ENCODE peak calls at places on chromosome 7, in seven cellular contexts. V is mammary epithelial cell; J is AG04450; B is small intestine; U is CD8-positive, alpha-beta T cell; Y is neural progenitor cell; L is IMR-90. E is an unnamed sample.

GRCh38 chr7:266851-267840 is 22.8 kb upstream of the FOXL3 start:
- DNase-seq in Y (peak), V (peak), U (no peak), L (no peak), B (no peak), J (no peak), E (peak)

GRCh38 chr7:2084331-2084730 is 148.4 kb downstream of the MAD1L1 start:
- DNase-seq in L (no peak), B (no peak), J (no peak), U (peak), Y (no peak), V (no peak), E (no peak)

GRCh38 chr7:130263130-130263529 is 3.5 kb upstream of the CPA2 start:
- DNase-seq in Y (peak), B (no peak), V (no peak), J (no peak), L (no peak), U (no peak), E (no peak)

GRCh38 chr7:80151274-80151665 is 16.6 kb downstream of the GNAI1 start:
- DNase-seq in U (no peak), J (no peak), Y (no peak), V (peak), B (no peak), L (peak), E (no peak)

GRCh38 chr7:81111781-81112540 is 193.1 kb upstream of the SEMA3C start:
- DNase-seq in L (peak), Y (no peak), U (no peak), B (no peak), V (no peak), J (peak), E (no peak)

GRCh38 chr7:43784030-43785001 is 25.8 kb downstream of the BLVRA start:
- DNase-seq in B (no peak), U (no peak), V (no peak), Y (no peak), L (peak), J (no peak), E (no peak)

GRCh38 chr7:105353752-105354328 is 34.9 kb downstream of the SRPK2 start:
- DNase-seq in Y (no peak), V (no peak), U (peak), J (no peak), L (no peak), B (peak), E (no peak)

GRCh38 chr7:118573065-118573464 is 348.6 kb downstream of the ANKRD7 start:
- DNase-seq in L (no peak), Y (no peak), V (peak), B (no peak), U (no peak), J (no peak), E (no peak)

GRCh38 chr7:34417781-34418180 is 240.2 kb upstream of the NPSR1 start:
- DNase-seq in L (no peak), Y (no peak), B (no peak), V (no peak), U (no peak), J (no peak), E (no peak)

GRCh38 chr7:798921-799470 is 33.3 kb upstream of the SUN1 start:
- DNase-seq in Y (no peak), U (no peak), B (no peak), V (no peak), L (no peak), J (no peak), E (no peak)

GRCh38 chr7:22357311-22358175 is 589 bp upstream of the RAPGEF5 start:
- DNase-seq in Y (peak), V (peak), J (no peak), L (peak), B (peak), U (no peak), E (peak)

GRCh38 chr7:45584261-45585210 is 10.4 kb downstream of the ADCY1 start:
- DNase-seq in U (no peak), Y (no peak), L (no peak), V (no peak), B (no peak), J (no peak), E (peak)

GRCh38 chr7:99478464-99479440 is 6.1 kb downstream of the ZNF789 start:
- DNase-seq in L (no peak), U (no peak), J (no peak), B (no peak), Y (no peak), V (no peak), E (no peak)

GRCh38 chr7:45601816-45602540 is 27.8 kb downstream of the ADCY1 start:
- DNase-seq in Y (no peak), J (no peak), V (no peak), U (no peak), B (no peak), L (no peak), E (peak)

DNA sequence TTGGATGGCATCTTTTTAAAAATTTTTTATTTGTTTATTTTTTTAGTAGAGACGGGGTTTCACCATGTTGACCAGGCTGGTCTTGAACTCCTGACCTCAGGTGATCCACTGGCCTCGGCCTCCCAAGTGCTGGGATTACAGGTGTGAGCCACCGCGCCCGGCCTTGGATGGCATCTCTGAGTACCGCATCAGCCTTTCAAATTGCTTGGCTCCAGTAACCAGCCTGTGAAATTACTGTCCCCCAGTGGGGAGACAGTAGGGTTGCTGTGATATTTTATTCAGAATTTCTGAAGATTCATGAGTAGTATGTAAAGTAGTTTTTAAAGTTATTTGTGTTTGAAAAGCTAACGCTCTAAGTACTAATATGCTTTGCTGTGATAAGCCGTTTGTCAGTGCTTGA is 1.2 kb downstream of the NUB1 start:
- DNase-seq in L (no peak), B (no peak), U (no peak), V (peak), Y (no peak), J (no peak), E (no peak)
- H3K4me3 ChIP-seq in L (peak), B (no peak), U (peak), V (peak), Y (peak), J (peak), E (peak)

GRCh38 chr7:94179466-94179865 is 175.3 kb upstream of the BET1 start:
- DNase-seq in L (no peak), Y (no peak), B (no peak), J (no peak), U (no peak), V (no peak), E (no peak)

GRCh38 chr7:94182721-94183120 is 178.6 kb upstream of the BET1 start:
- DNase-seq in U (no peak), J (no peak), V (no peak), B (no peak), Y (no peak), L (no peak), E (no peak)

GRCh38 chr7:94183289-94183749 is 179.2 kb upstream of the BET1 start:
- DNase-seq in V (peak), L (peak), Y (peak), B (no peak), U (no peak), J (peak), E (no peak)

GRCh38 chr7:94178247-94178646 is 174.1 kb upstream of the BET1 start:
- DNase-seq in J (no peak), U (no peak), Y (no peak), L (no peak), V (no peak), B (no peak), E (no peak)

GRCh38 chr7:94182066-94182465 is 177.9 kb upstream of the BET1 start:
- DNase-seq in U (no peak), Y (no peak), V (peak), L (peak), J (peak), B (no peak), E (no peak)
- H3K27ac ChIP-seq in U (no peak), Y (no peak), V (no peak), L (peak), J (peak), B (no peak), E (no peak)

GRCh38 chr7:133082390-133082766 is 488 bp upstream of the CHCHD3 start:
- DNase-seq in V (no peak), L (no peak), B (no peak), Y (no peak), U (no peak), J (no peak), E (no peak)
- H3K4me3 ChIP-seq in V (no peak), L (no peak), B (no peak), Y (no peak), U (no peak), J (no peak), E (no peak)

GRCh38 chr7:28392289-28392688 is 20.0 kb upstream of the CREB5 start:
- DNase-seq in U (no peak), L (no peak), J (no peak), Y (no peak), V (no peak), B (no peak), E (no peak)

GRCh38 chr7:28389504-28390385 is 22.6 kb upstream of the CREB5 start:
- DNase-seq in J (peak), L (peak), U (no peak), B (peak), Y (peak), V (peak), E (no peak)

GRCh38 chr7:28400838-28401360 is 11.4 kb upstream of the CREB5 start:
- DNase-seq in J (no peak), B (no peak), L (no peak), V (no peak), Y (no peak), U (no peak), E (no peak)

GRCh38 chr7:28395806-28396205 is 16.5 kb upstream of the CREB5 start:
- DNase-seq in L (no peak), B (no peak), Y (no peak), J (no peak), U (no peak), V (no peak), E (no peak)

DNA sequence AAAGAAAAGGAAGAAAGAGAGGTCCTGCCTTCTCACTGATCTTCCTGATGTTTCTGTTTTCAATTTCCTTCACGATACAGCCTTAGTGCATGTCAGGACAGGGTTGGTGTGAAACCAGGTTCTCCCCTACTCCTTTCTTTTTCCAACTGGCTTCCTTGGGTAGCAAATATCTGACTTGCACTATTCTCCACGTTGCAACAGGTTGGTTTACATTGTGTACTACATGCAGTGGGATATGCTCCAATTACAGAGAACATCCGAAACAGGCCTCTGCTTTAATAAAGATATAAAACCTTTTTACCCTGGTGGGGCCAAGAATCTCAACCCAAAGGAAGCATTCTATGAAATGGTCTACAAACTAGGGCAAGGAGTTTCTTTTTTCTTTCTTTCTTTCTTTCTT is 16.9 kb upstream of the CREB5 start:
- DNase-seq in V (no peak), U (no peak), B (no peak), Y (no peak), L (no peak), J (no peak), E (no peak)
- H3K27ac ChIP-seq in V (no peak), U (no peak), B (no peak), Y (no peak), L (no peak), J (no peak), E (no peak)

GRCh38 chr7:3721422-3721821 is 420.4 kb downstream of the SDK1 start:
- DNase-seq in B (no peak), J (no peak), Y (no peak), V (no peak), U (no peak), L (no peak), E (no peak)

GRCh38 chr7:3725660-3726059 is 424.6 kb downstream of the SDK1 start:
- DNase-seq in J (no peak), B (no peak), Y (no peak), V (no peak), L (no peak), U (no peak), E (no peak)

GRCh38 chr7:3725145-3725544 is 424.1 kb downstream of the SDK1 start:
- DNase-seq in Y (no peak), L (no peak), U (no peak), B (no peak), J (no peak), V (no peak), E (no peak)

DNA sequence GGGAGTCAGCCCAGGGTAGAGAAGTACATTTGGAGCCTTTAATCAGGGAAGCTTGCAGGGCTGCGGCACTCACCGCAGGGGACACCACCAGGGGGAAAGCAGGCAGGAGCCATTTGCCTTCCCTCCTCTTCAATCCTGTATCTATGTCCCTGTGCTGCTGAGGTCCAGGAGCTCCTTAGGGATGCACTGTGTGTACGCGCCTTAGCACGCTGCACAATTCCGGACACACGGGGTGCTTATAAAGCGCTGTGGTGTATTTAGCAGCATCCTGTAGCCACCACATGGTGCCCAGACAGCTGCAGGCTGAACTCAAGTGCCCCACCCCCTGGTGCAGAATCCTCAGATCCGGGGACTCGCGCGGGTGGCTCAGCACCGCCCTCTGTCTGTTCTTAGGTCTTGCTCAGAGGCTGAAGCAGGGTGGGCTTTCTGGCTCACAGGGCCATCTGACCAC is 421.4 kb downstream of the SDK1 start:
- DNase-seq in Y (peak), V (no peak), J (no peak), B (peak), L (peak), U (peak), E (peak)
- H3K4me3 ChIP-seq in Y (no peak), V (no peak), J (no peak), B (no peak), L (no peak), U (no peak), E (no peak)

GRCh38 chr7:151459726-151460473 is 20.0 kb upstream of the CRYGN start:
- DNase-seq in V (peak), B (peak), Y (peak), L (peak), J (peak), U (no peak), E (peak)

GRCh38 chr7:151462306-151462779 is 22.4 kb upstream of the CRYGN start:
- DNase-seq in U (no peak), V (no peak), L (no peak), J (no peak), B (no peak), Y (no peak), E (peak)

GRCh38 chr7:151461942-151462230 is 21.9 kb upstream of the CRYGN start:
- DNase-seq in Y (no peak), V (no peak), U (no peak), J (no peak), L (no peak), B (no peak), E (peak)

GRCh38 chr7:151460474-151460855 is 20.5 kb upstream of the CRYGN start:
- DNase-seq in U (no peak), V (no peak), L (no peak), B (no peak), J (no peak), Y (no peak), E (peak)

GRCh38 chr7:151461096-151461941 is 21.4 kb upstream of the CRYGN start:
- DNase-seq in V (no peak), L (no peak), U (no peak), Y (no peak), J (no peak), B (no peak), E (peak)
- H3K27ac ChIP-seq in V (no peak), L (no peak), U (no peak), Y (no peak), J (no peak), B (peak), E (no peak)